ENCODE peak calls at places on chromosomes 3 and 15, in six cellular contexts. One of them, this sample, is unnamed.
A peak's percentile ranks its signal among the peaks of the same experiment; 100 is the strongest.

GRCh38 chr3:38274864-38275649 is 7.0 kb upstream of the SLC22A14 start:
- DNase-seq in GM23248: no peak
- DNase-seq in adrenal gland: peak; percentile 63
- DNase-seq in ovary: no peak
- DNase-seq in osteoblast: no peak
- DNase-seq in lung: no peak
- DNase-seq in this sample: no peak

GRCh38 chr15:95558916-95559315 is 771.6 kb upstream of the NR2F2 start:
- DNase-seq in lung: no peak
- DNase-seq in osteoblast: no peak
- DNase-seq in ovary: no peak
- DNase-seq in GM23248: peak; percentile 34
- DNase-seq in adrenal gland: no peak
- DNase-seq in this sample: no peak

GRCh38 chr3:107373896-107374295 is 3.3 kb upstream of the CCDC54 start:
- DNase-seq in GM23248: no peak
- DNase-seq in osteoblast: peak; percentile 55
- DNase-seq in adrenal gland: no peak
- DNase-seq in ovary: no peak
- DNase-seq in lung: no peak
- DNase-seq in this sample: no peak

GRCh38 chr3:51622868-51623267 is 48.2 kb upstream of the TEX264 start:
- DNase-seq in ovary: peak; percentile 47
- DNase-seq in lung: no peak
- DNase-seq in osteoblast: no peak
- DNase-seq in adrenal gland: no peak
- DNase-seq in GM23248: peak; percentile 52
- DNase-seq in this sample: no peak

GRCh38 chr3:23611737-23612295 is 193.9 kb upstream of the UBE2E1 start:
- DNase-seq in ovary: peak; percentile 86
- DNase-seq in lung: peak; percentile 47
- DNase-seq in adrenal gland: peak; percentile 70
- DNase-seq in GM23248: peak; percentile 23
- DNase-seq in osteoblast: no peak
- DNase-seq in this sample: no peak

GRCh38 chr15:78220713-78221112 is 13.7 kb downstream of the ACSBG1 start:
- DNase-seq in lung: no peak
- DNase-seq in GM23248: no peak
- DNase-seq in ovary: no peak
- DNase-seq in adrenal gland: no peak
- DNase-seq in osteoblast: no peak
- DNase-seq in this sample: no peak

GRCh38 chr3:167823738-167824137 is 88.2 kb downstream of the SERPINI1 start:
- DNase-seq in lung: no peak
- DNase-seq in GM23248: no peak
- DNase-seq in ovary: no peak
- DNase-seq in adrenal gland: no peak
- DNase-seq in osteoblast: no peak
- DNase-seq in this sample: no peak

GRCh38 chr15:57477736-57478522 is 101.6 kb downstream of the CGNL1 start:
- DNase-seq in GM23248: no peak
- DNase-seq in lung: no peak
- DNase-seq in osteoblast: no peak
- DNase-seq in adrenal gland: no peak
- DNase-seq in ovary: no peak
- DNase-seq in this sample: no peak

GRCh38 chr3:106049876-106050275 is 181.1 kb upstream of the CBLB start:
- DNase-seq in GM23248: no peak
- DNase-seq in adrenal gland: no peak
- DNase-seq in osteoblast: no peak
- DNase-seq in lung: no peak
- DNase-seq in ovary: no peak
- DNase-seq in this sample: no peak

GRCh38 chr3:58167431-58168351 is 43.1 kb downstream of the DNASE1L3 start:
- DNase-seq in adrenal gland: peak; percentile 74
- DNase-seq in ovary: peak; percentile 87
- DNase-seq in osteoblast: peak; percentile 97
- DNase-seq in GM23248: peak; percentile 87
- DNase-seq in lung: peak; percentile 57
- DNase-seq in this sample: no peak

GRCh38 chr3:58168498-58168897 is 42.3 kb downstream of the DNASE1L3 start:
- DNase-seq in osteoblast: no peak
- DNase-seq in ovary: no peak
- DNase-seq in GM23248: no peak
- DNase-seq in lung: no peak
- DNase-seq in adrenal gland: no peak
- DNase-seq in this sample: no peak

GRCh38 chr3:58170376-58170775 is 40.4 kb downstream of the DNASE1L3 start:
- DNase-seq in ovary: no peak
- DNase-seq in osteoblast: no peak
- DNase-seq in adrenal gland: no peak
- DNase-seq in lung: no peak
- DNase-seq in GM23248: no peak
- DNase-seq in this sample: no peak

GRCh38 chr3:58171126-58171525 is 39.6 kb downstream of the DNASE1L3 start:
- DNase-seq in GM23248: no peak
- DNase-seq in ovary: no peak
- DNase-seq in lung: no peak
- DNase-seq in osteoblast: peak; percentile 75
- DNase-seq in adrenal gland: no peak
- DNase-seq in this sample: no peak

DNA sequence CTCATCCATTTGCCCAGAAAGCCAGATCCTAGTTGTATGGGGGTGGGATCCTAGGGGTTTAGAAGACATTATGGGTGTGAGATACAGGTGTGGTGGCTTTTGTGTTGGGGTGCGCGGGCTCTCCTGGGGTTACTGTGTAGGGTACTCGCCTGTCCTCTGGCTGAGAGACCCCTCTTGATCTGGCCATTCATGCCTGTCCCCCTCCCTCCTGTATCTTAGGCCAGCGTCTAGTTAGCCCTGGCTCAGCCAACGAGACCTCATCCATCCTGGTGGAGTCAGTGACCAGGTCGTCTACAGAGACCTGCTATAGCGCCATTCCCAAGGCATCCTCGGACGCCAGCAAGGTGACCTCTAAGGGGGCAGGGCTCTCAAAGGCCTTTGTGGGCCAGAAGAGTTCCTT is 41.4 kb downstream of the DNASE1L3 start:
- DNase-seq in lung: no peak
- DNase-seq in ovary: no peak
- DNase-seq in GM23248: no peak
- DNase-seq in osteoblast: peak; percentile 30
- DNase-seq in adrenal gland: no peak
- DNase-seq in this sample: no peak
- H3K4me1 ChIP-seq in lung: no peaks in the 10 kb centered on the region
- H3K4me1 ChIP-seq in ovary: peaks cover 19% of the 10 kb centered on the region
- H3K4me1 ChIP-seq in GM23248: peaks cover 16% of the 10 kb centered on the region
- H3K4me1 ChIP-seq in osteoblast: peaks cover 24% of the 10 kb centered on the region
- H3K4me1 ChIP-seq in adrenal gland: no peaks in the 10 kb centered on the region
- H3K4me1 ChIP-seq in this sample: peaks cover 44% of the 10 kb centered on the region

GRCh38 chr3:15982667-15983145 is 184.9 kb upstream of the ANKRD28 start:
- DNase-seq in lung: no peak
- DNase-seq in GM23248: peak; percentile 99
- DNase-seq in adrenal gland: no peak
- DNase-seq in ovary: no peak
- DNase-seq in osteoblast: peak; percentile 68
- DNase-seq in this sample: no peak
- H3K4me3 ChIP-seq in lung: no peak overlapping the region
- H3K4me3 ChIP-seq in GM23248: peak overlapping the region; percentile 51
- H3K4me3 ChIP-seq in adrenal gland: no peak overlapping the region
- H3K4me3 ChIP-seq in ovary: no peak overlapping the region
- H3K4me3 ChIP-seq in osteoblast: peak overlapping the region; percentile 62
- H3K4me3 ChIP-seq in this sample: no peak overlapping the region

DNA sequence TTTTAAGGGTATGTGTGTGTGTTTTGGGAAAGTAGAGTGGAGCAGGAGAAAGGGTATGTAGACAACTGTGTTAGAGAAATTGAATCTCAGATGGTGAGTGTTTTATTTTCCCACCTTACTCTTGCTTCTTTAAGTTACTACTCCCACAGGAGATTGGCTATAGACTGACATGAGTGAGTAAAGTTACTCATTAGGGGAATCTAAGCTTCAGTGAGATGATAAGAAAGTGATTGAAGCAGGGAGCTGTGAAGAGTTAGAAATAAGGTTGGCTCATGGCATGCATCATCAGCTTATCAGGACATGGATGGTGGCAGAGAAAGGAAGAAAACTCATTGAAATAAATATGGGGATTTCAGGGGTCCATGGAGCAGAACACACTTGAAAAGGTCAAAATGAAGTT is 88.9 kb downstream of the MBNL1 start:
- DNase-seq in adrenal gland: no peak
- DNase-seq in ovary: no peak
- DNase-seq in lung: no peak
- DNase-seq in GM23248: no peak
- DNase-seq in osteoblast: no peak
- DNase-seq in this sample: no peak
- H3K27ac ChIP-seq in adrenal gland: no peak overlapping the region
- H3K27ac ChIP-seq in ovary: no peak overlapping the region
- H3K27ac ChIP-seq in lung: peak overlapping the region; percentile 50
- H3K27ac ChIP-seq in GM23248: no peak overlapping the region
- H3K27ac ChIP-seq in osteoblast: peak overlapping the region; percentile 29
- H3K27ac ChIP-seq in this sample: no peak overlapping the region

DNA sequence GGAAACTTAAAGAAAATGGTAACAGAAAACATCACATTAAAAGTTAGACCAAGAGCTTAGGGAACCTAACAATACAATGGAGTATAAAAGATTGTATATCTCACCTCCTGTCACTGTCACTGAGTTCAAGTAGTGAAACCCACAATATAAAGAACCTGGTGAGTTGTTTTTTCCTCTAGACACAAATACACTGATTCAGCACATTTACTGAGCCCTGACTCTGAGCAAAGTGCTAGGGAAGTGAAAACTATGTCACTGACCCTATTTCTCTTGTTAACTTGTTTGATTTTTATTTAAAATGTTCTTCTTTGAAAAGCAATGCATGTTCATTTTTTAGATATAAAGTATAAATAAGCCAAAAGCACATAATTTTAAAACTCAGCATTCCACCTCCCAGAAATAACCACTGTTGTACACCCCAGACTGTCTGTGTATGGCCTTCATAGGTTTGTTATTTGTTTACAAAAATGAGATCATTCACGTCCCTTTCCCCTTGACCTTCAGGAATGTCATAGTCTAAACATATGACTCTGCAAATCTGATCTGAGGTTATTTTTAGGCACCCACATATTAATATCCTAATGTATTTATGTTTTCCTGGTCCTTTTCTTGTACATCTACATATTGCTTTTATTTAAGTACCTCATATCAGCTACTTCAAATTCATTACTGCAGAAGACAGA is 69.2 kb upstream of the CSTA start:
- DNase-seq in adrenal gland: no peak
- DNase-seq in lung: no peak
- DNase-seq in ovary: no peak
- DNase-seq in osteoblast: no peak
- DNase-seq in GM23248: no peak
- DNase-seq in this sample: no peak
- H3K4me1 ChIP-seq in adrenal gland: peaks cover 9% of the 10 kb centered on the region
- H3K4me1 ChIP-seq in lung: peaks cover 3% of the 10 kb centered on the region
- H3K4me1 ChIP-seq in ovary: no peaks in the 10 kb centered on the region
- H3K4me1 ChIP-seq in osteoblast: no peaks in the 10 kb centered on the region
- H3K4me1 ChIP-seq in GM23248: no peaks in the 10 kb centered on the region
- H3K4me1 ChIP-seq in this sample: no peaks in the 10 kb centered on the region

GRCh38 chr3:70736009-70736408 is 423.6 kb upstream of the MDFIC2 start:
- DNase-seq in osteoblast: no peak
- DNase-seq in adrenal gland: no peak
- DNase-seq in GM23248: peak; percentile 65
- DNase-seq in ovary: no peak
- DNase-seq in lung: no peak
- DNase-seq in this sample: no peak

GRCh38 chr3:70740082-70740481 is 427.6 kb upstream of the MDFIC2 start:
- DNase-seq in osteoblast: no peak
- DNase-seq in lung: no peak
- DNase-seq in GM23248: no peak
- DNase-seq in adrenal gland: no peak
- DNase-seq in ovary: no peak
- DNase-seq in this sample: no peak

GRCh38 chr3:70738310-70738681 is 425.9 kb upstream of the MDFIC2 start:
- DNase-seq in lung: no peak
- DNase-seq in GM23248: no peak
- DNase-seq in osteoblast: no peak
- DNase-seq in adrenal gland: no peak
- DNase-seq in ovary: no peak
- DNase-seq in this sample: no peak

GRCh38 chr3:70740872-70741271 is 428.4 kb upstream of the MDFIC2 start:
- DNase-seq in GM23248: no peak
- DNase-seq in osteoblast: no peak
- DNase-seq in adrenal gland: no peak
- DNase-seq in lung: no peak
- DNase-seq in ovary: no peak
- DNase-seq in this sample: no peak

GRCh38 chr3:70737656-70738309 is 425.3 kb upstream of the MDFIC2 start:
- DNase-seq in GM23248: no peak
- DNase-seq in osteoblast: no peak
- DNase-seq in ovary: no peak
- DNase-seq in lung: no peak
- DNase-seq in adrenal gland: no peak
- DNase-seq in this sample: no peak
- H3K4me3 ChIP-seq in GM23248: no peak overlapping the region
- H3K4me3 ChIP-seq in osteoblast: no peak overlapping the region
- H3K4me3 ChIP-seq in ovary: no peak overlapping the region
- H3K4me3 ChIP-seq in lung: no peak overlapping the region
- H3K4me3 ChIP-seq in adrenal gland: no peak overlapping the region
- H3K4me3 ChIP-seq in this sample: no peak overlapping the region

GRCh38 chr3:57066471-57066870 is 6.0 kb downstream of the SPATA12 start:
- DNase-seq in lung: no peak
- DNase-seq in GM23248: no peak
- DNase-seq in adrenal gland: no peak
- DNase-seq in osteoblast: no peak
- DNase-seq in ovary: no peak
- DNase-seq in this sample: no peak

GRCh38 chr3:57065588-57065987 is 5.1 kb downstream of the SPATA12 start:
- DNase-seq in lung: no peak
- DNase-seq in ovary: no peak
- DNase-seq in adrenal gland: peak; percentile 37
- DNase-seq in GM23248: peak; percentile 28
- DNase-seq in osteoblast: no peak
- DNase-seq in this sample: no peak

GRCh38 chr3:57069471-57070010 is 9.1 kb downstream of the SPATA12 start:
- DNase-seq in adrenal gland: no peak
- DNase-seq in ovary: no peak
- DNase-seq in GM23248: no peak
- DNase-seq in lung: no peak
- DNase-seq in osteoblast: no peak
- DNase-seq in this sample: no peak

GRCh38 chr3:57064615-57065014 is 4.2 kb downstream of the SPATA12 start:
- DNase-seq in osteoblast: no peak
- DNase-seq in GM23248: no peak
- DNase-seq in adrenal gland: no peak
- DNase-seq in ovary: no peak
- DNase-seq in lung: no peak
- DNase-seq in this sample: no peak

GRCh38 chr3:57068437-57069089 is 8.1 kb downstream of the SPATA12 start:
- DNase-seq in adrenal gland: peak; percentile 85
- DNase-seq in GM23248: peak; percentile 89
- DNase-seq in osteoblast: peak; percentile 85
- DNase-seq in lung: peak; percentile 52
- DNase-seq in ovary: no peak
- DNase-seq in this sample: peak; percentile 18
- H3K27ac ChIP-seq in adrenal gland: peak overlapping the region; percentile 73
- H3K27ac ChIP-seq in GM23248: peak overlapping the region; percentile 67
- H3K27ac ChIP-seq in osteoblast: peak overlapping the region; percentile 18
- H3K27ac ChIP-seq in lung: peak overlapping the region; percentile 43
- H3K27ac ChIP-seq in ovary: no peak overlapping the region
- H3K27ac ChIP-seq in this sample: peak overlapping the region; percentile 81